ENCODE peak calls at places on chromosomes 2 and 18, in ten cellular contexts. One of them, this sample, is unnamed.

GRCh38 chr2:223366566-223366965 is 235.6 kb downstream of the SCG2 start:
- DNase-seq in lower leg skin: no peak
- DNase-seq in ovary: no peak
- DNase-seq in GM12878: no peak
- DNase-seq in sigmoid colon: no peak
- DNase-seq in IMR-90: no peak
- DNase-seq in breast epithelium: no peak
- DNase-seq in prostate gland: no peak
- DNase-seq in endothelial cell of umbilical vein: no peak
- DNase-seq in esophagus muscularis mucosa: no peak
- DNase-seq in this sample: no peak

GRCh38 chr18:3224223-3224622 is 4.5 kb upstream of the MYOM1 start:
- DNase-seq in ovary: no peak
- DNase-seq in endothelial cell of umbilical vein: no peak
- DNase-seq in esophagus muscularis mucosa: peak; percentile 42
- DNase-seq in GM12878: no peak
- DNase-seq in sigmoid colon: no peak
- DNase-seq in lower leg skin: no peak
- DNase-seq in prostate gland: no peak
- DNase-seq in IMR-90: no peak
- DNase-seq in breast epithelium: no peak
- DNase-seq in this sample: no peak

GRCh38 chr18:48104703-48105102 is 174.2 kb upstream of the SMAD2 start:
- DNase-seq in esophagus muscularis mucosa: no peak
- DNase-seq in breast epithelium: no peak
- DNase-seq in prostate gland: no peak
- DNase-seq in ovary: no peak
- DNase-seq in GM12878: no peak
- DNase-seq in lower leg skin: no peak
- DNase-seq in IMR-90: no peak
- DNase-seq in endothelial cell of umbilical vein: no peak
- DNase-seq in sigmoid colon: no peak
- DNase-seq in this sample: no peak

GRCh38 chr2:181904022-181904632 is 12.6 kb downstream of the ITPRID2 start:
- DNase-seq in endothelial cell of umbilical vein: peak; percentile 89
- DNase-seq in esophagus muscularis mucosa: no peak
- DNase-seq in prostate gland: no peak
- DNase-seq in breast epithelium: no peak
- DNase-seq in ovary: no peak
- DNase-seq in lower leg skin: no peak
- DNase-seq in GM12878: no peak
- DNase-seq in sigmoid colon: no peak
- DNase-seq in IMR-90: peak; percentile 50
- DNase-seq in this sample: no peak

GRCh38 chr2:210994104-210994503 is 437.7 kb downstream of the CPS1 start:
- DNase-seq in sigmoid colon: no peak
- DNase-seq in GM12878: no peak
- DNase-seq in prostate gland: no peak
- DNase-seq in esophagus muscularis mucosa: no peak
- DNase-seq in endothelial cell of umbilical vein: no peak
- DNase-seq in lower leg skin: no peak
- DNase-seq in breast epithelium: no peak
- DNase-seq in IMR-90: no peak
- DNase-seq in ovary: no peak
- DNase-seq in this sample: no peak

GRCh38 chr2:127913808-127914457 is 28.2 kb upstream of the AMMECR1L start:
- DNase-seq in esophagus muscularis mucosa: no peak
- DNase-seq in IMR-90: no peak
- DNase-seq in lower leg skin: no peak
- DNase-seq in sigmoid colon: no peak
- DNase-seq in endothelial cell of umbilical vein: no peak
- DNase-seq in prostate gland: no peak
- DNase-seq in breast epithelium: no peak
- DNase-seq in GM12878: no peak
- DNase-seq in ovary: no peak
- DNase-seq in this sample: no peak

GRCh38 chr2:179349670-179350303 is 85.2 kb upstream of the SESTD1 start:
- DNase-seq in esophagus muscularis mucosa: no peak
- DNase-seq in endothelial cell of umbilical vein: no peak
- DNase-seq in sigmoid colon: no peak
- DNase-seq in lower leg skin: no peak
- DNase-seq in IMR-90: no peak
- DNase-seq in prostate gland: no peak
- DNase-seq in ovary: no peak
- DNase-seq in GM12878: no peak
- DNase-seq in breast epithelium: no peak
- DNase-seq in this sample: no peak

GRCh38 chr2:102258386-102259074 is 52.8 kb upstream of the IL1RL1 start:
- DNase-seq in IMR-90: peak; percentile 97
- DNase-seq in breast epithelium: no peak
- DNase-seq in esophagus muscularis mucosa: peak; percentile 17
- DNase-seq in sigmoid colon: no peak
- DNase-seq in lower leg skin: no peak
- DNase-seq in prostate gland: no peak
- DNase-seq in GM12878: no peak
- DNase-seq in ovary: no peak
- DNase-seq in endothelial cell of umbilical vein: peak; percentile 78
- DNase-seq in this sample: no peak

GRCh38 chr18:51321696-51322095 is 124.2 kb upstream of the MEX3C start:
- DNase-seq in lower leg skin: no peak
- DNase-seq in GM12878: no peak
- DNase-seq in esophagus muscularis mucosa: no peak
- DNase-seq in breast epithelium: no peak
- DNase-seq in ovary: no peak
- DNase-seq in IMR-90: no peak
- DNase-seq in endothelial cell of umbilical vein: no peak
- DNase-seq in sigmoid colon: no peak
- DNase-seq in prostate gland: no peak
- DNase-seq in this sample: no peak

GRCh38 chr2:22737144-22737543 is 647.8 kb upstream of the KLHL29 start:
- DNase-seq in ovary: no peak
- DNase-seq in breast epithelium: no peak
- DNase-seq in endothelial cell of umbilical vein: no peak
- DNase-seq in esophagus muscularis mucosa: no peak
- DNase-seq in prostate gland: no peak
- DNase-seq in lower leg skin: no peak
- DNase-seq in GM12878: no peak
- DNase-seq in IMR-90: no peak
- DNase-seq in sigmoid colon: no peak
- DNase-seq in this sample: no peak

GRCh38 chr2:199495147-199495546 is 37.4 kb upstream of the SATB2 start:
- DNase-seq in prostate gland: no peak
- DNase-seq in sigmoid colon: no peak
- DNase-seq in breast epithelium: no peak
- DNase-seq in lower leg skin: no peak
- DNase-seq in endothelial cell of umbilical vein: no peak
- DNase-seq in GM12878: no peak
- DNase-seq in esophagus muscularis mucosa: no peak
- DNase-seq in IMR-90: no peak
- DNase-seq in ovary: no peak
- DNase-seq in this sample: no peak

GRCh38 chr2:226796012-226796839 is 3.4 kb downstream of the IRS1 start:
- DNase-seq in esophagus muscularis mucosa: no peak
- DNase-seq in lower leg skin: no peak
- DNase-seq in prostate gland: no peak
- DNase-seq in GM12878: no peak
- DNase-seq in ovary: peak; percentile 56
- DNase-seq in IMR-90: peak; percentile 14
- DNase-seq in breast epithelium: no peak
- DNase-seq in sigmoid colon: peak; percentile 69
- DNase-seq in endothelial cell of umbilical vein: no peak
- DNase-seq in this sample: peak; percentile 31

GRCh38 chr2:241853651-241854341 is 4.9 kb downstream of the PDCD1 start:
- DNase-seq in GM12878: no peak
- DNase-seq in IMR-90: peak; percentile 25
- DNase-seq in sigmoid colon: peak; percentile 58
- DNase-seq in esophagus muscularis mucosa: no peak
- DNase-seq in lower leg skin: no peak
- DNase-seq in prostate gland: no peak
- DNase-seq in ovary: peak; percentile 36
- DNase-seq in breast epithelium: peak; percentile 48
- DNase-seq in endothelial cell of umbilical vein: no peak
- DNase-seq in this sample: peak; percentile 14
- TF ChIP-seq POLR2A in GM12878: no peak
- TF ChIP-seq POLR2A in IMR-90: no peak
- TF ChIP-seq POLR2A in sigmoid colon: no peak
- TF ChIP-seq POLR2A in esophagus muscularis mucosa: no peak
- TF ChIP-seq POLR2A in lower leg skin: no peak
- TF ChIP-seq POLR2A in prostate gland: no peak
- TF ChIP-seq POLR2A in ovary: no peak
- TF ChIP-seq POLR2A in breast epithelium: no peak
- TF ChIP-seq POLR2A in endothelial cell of umbilical vein: no peak
- TF ChIP-seq POLR2A in this sample: no peak

DNA sequence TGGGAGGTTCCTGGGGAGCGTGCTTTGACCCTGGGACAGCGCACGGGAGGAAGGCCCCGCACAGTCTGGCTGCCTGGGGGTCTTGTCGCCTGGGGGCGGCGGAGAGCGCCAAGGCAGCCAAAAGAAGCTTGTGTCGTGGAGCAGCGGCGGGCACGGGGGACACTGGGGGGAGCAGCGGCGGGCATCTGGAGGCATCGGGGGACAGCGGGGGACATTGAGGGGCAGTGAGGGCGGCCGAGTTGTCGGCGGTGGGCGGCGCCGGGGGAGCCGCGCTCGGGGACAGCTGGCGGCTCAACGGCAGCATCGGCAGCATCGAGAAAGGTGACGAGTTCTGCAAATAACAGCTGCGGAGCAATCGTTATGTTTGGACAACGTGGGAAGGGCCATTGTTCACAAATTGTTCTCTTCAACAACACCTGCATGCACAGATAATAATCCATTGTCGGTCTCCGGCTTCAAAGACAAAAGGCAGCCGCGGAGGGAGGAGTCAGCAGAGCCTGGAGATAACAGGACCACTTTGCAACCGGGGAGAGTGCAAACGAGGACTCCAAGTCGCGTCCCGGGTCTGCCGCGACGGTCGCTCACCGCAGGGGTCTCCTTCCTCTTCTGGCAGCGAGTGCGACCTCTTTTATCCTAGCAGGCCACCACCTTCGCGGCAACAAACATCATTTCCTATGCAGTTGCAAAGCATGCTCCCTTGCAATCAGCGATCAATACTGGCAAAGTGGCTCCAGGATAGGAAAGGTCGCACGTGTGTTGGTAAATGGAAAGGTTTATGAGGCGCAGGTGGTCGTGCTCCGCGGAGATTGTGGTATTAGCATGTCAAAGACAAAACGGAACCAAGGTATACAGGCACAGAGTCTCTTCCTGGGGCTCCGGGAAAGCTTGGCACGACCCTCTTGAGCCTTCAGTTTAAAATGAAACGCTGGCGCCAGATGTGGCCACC is 132.3 kb upstream of the DLX2 start:
- DNase-seq in ovary: no peak
- DNase-seq in endothelial cell of umbilical vein: peak; percentile 45
- DNase-seq in sigmoid colon: no peak
- DNase-seq in breast epithelium: no peak
- DNase-seq in lower leg skin: no peak
- DNase-seq in esophagus muscularis mucosa: no peak
- DNase-seq in prostate gland: no peak
- DNase-seq in IMR-90: no peak
- DNase-seq in GM12878: no peak
- DNase-seq in this sample: no peak
- H3K4me3 ChIP-seq in ovary: peak overlapping the region; percentile 24
- H3K4me3 ChIP-seq in endothelial cell of umbilical vein: peak overlapping the region; percentile 57
- H3K4me3 ChIP-seq in sigmoid colon: peak overlapping the region; percentile 34
- H3K4me3 ChIP-seq in breast epithelium: peak overlapping the region; percentile 49
- H3K4me3 ChIP-seq in lower leg skin: peak overlapping the region; percentile 2
- H3K4me3 ChIP-seq in esophagus muscularis mucosa: peak overlapping the region; percentile 48
- H3K4me3 ChIP-seq in prostate gland: peak overlapping the region; percentile 24
- H3K4me3 ChIP-seq in IMR-90: peak overlapping the region; percentile 41
- H3K4me3 ChIP-seq in GM12878: no peak overlapping the region
- H3K4me3 ChIP-seq in this sample: peak overlapping the region; percentile 30

GRCh38 chr18:57585846-57586242 is 658 bp downstream of the FECH start:
- DNase-seq in GM12878: no peak
- DNase-seq in IMR-90: no peak
- DNase-seq in prostate gland: no peak
- DNase-seq in lower leg skin: no peak
- DNase-seq in esophagus muscularis mucosa: no peak
- DNase-seq in breast epithelium: no peak
- DNase-seq in endothelial cell of umbilical vein: no peak
- DNase-seq in sigmoid colon: no peak
- DNase-seq in ovary: no peak
- DNase-seq in this sample: no peak

GRCh38 chr18:57585421-57585820 is 1.1 kb downstream of the FECH start:
- DNase-seq in ovary: no peak
- DNase-seq in prostate gland: no peak
- DNase-seq in GM12878: no peak
- DNase-seq in lower leg skin: no peak
- DNase-seq in esophagus muscularis mucosa: no peak
- DNase-seq in sigmoid colon: no peak
- DNase-seq in breast epithelium: no peak
- DNase-seq in endothelial cell of umbilical vein: no peak
- DNase-seq in IMR-90: peak; percentile 40
- DNase-seq in this sample: no peak

GRCh38 chr18:57587262-57587661 is 760 bp upstream of the FECH start:
- DNase-seq in ovary: no peak
- DNase-seq in GM12878: no peak
- DNase-seq in breast epithelium: no peak
- DNase-seq in endothelial cell of umbilical vein: no peak
- DNase-seq in prostate gland: no peak
- DNase-seq in IMR-90: no peak
- DNase-seq in lower leg skin: no peak
- DNase-seq in esophagus muscularis mucosa: no peak
- DNase-seq in sigmoid colon: no peak
- DNase-seq in this sample: no peak

GRCh38 chr18:57589162-57589561 is 2.7 kb upstream of the FECH start:
- DNase-seq in breast epithelium: no peak
- DNase-seq in sigmoid colon: no peak
- DNase-seq in ovary: no peak
- DNase-seq in lower leg skin: no peak
- DNase-seq in endothelial cell of umbilical vein: no peak
- DNase-seq in prostate gland: no peak
- DNase-seq in esophagus muscularis mucosa: no peak
- DNase-seq in GM12878: no peak
- DNase-seq in IMR-90: no peak
- DNase-seq in this sample: no peak

GRCh38 chr18:57586243-57587049 is at the start of gene FECH:
- DNase-seq in ovary: peak; percentile 88
- DNase-seq in sigmoid colon: peak; percentile 90
- DNase-seq in lower leg skin: peak; percentile 57
- DNase-seq in esophagus muscularis mucosa: peak; percentile 93
- DNase-seq in breast epithelium: peak; percentile 74
- DNase-seq in endothelial cell of umbilical vein: peak; percentile 76
- DNase-seq in GM12878: no peak
- DNase-seq in prostate gland: peak; percentile 63
- DNase-seq in IMR-90: peak; percentile 71
- DNase-seq in this sample: peak; percentile 71
- TF ChIP-seq POLR2A in ovary: peak; percentile 46
- TF ChIP-seq POLR2A in sigmoid colon: peak; percentile 5
- TF ChIP-seq POLR2A in lower leg skin: no peak
- TF ChIP-seq POLR2A in esophagus muscularis mucosa: peak; percentile 38
- TF ChIP-seq POLR2A in breast epithelium: no peak
- TF ChIP-seq POLR2A in endothelial cell of umbilical vein: peak; percentile 74
- TF ChIP-seq POLR2A in GM12878: peak; percentile 90
- TF ChIP-seq POLR2A in prostate gland: peak; percentile 80
- TF ChIP-seq POLR2A in IMR-90: peak; percentile 57
- TF ChIP-seq POLR2A in this sample: peak; percentile 81

DNA sequence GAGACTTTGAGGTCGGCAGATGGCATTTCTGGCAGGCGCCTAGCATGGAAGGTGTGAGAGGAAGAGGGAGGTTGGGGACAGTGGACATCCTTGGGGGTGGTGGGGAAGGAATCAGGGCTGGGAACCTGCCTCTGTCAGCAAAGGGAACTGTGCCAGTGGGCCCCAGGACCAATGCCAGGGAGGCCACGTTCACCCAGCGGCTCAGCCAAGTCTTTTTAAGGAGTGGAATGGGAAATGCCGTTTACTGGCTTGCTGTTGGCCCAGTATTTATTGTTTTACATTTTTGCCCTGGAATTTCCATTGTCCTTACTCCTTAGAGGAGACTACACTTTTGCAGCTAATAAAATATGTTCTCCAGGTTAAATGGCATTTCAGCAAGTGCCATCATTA is 135.2 kb downstream of the MCFD2 start:
- DNase-seq in endothelial cell of umbilical vein: peak; percentile 45
- DNase-seq in lower leg skin: no peak
- DNase-seq in esophagus muscularis mucosa: no peak
- DNase-seq in prostate gland: peak; percentile 40
- DNase-seq in IMR-90: no peak
- DNase-seq in sigmoid colon: peak; percentile 88
- DNase-seq in breast epithelium: peak; percentile 62
- DNase-seq in GM12878: no peak
- DNase-seq in ovary: peak; percentile 82
- DNase-seq in this sample: peak; percentile 61
- H3K4me3 ChIP-seq in endothelial cell of umbilical vein: no peak overlapping the region
- H3K4me3 ChIP-seq in lower leg skin: no peak overlapping the region
- H3K4me3 ChIP-seq in esophagus muscularis mucosa: no peak overlapping the region
- H3K4me3 ChIP-seq in prostate gland: no peak overlapping the region
- H3K4me3 ChIP-seq in IMR-90: no peak overlapping the region
- H3K4me3 ChIP-seq in sigmoid colon: no peak overlapping the region
- H3K4me3 ChIP-seq in breast epithelium: no peak overlapping the region
- H3K4me3 ChIP-seq in GM12878: no peak overlapping the region
- H3K4me3 ChIP-seq in ovary: no peak overlapping the region
- H3K4me3 ChIP-seq in this sample: no peak overlapping the region

This sample was measured in uterus.